ENCODE peak calls at places on chromosome 9, in seven cellular contexts. B, K, X, Q, H, W and U are unnamed samples.

GRCh38 chr9:115115924-115116323 is 2.0 kb downstream of the TNC start:
- DNase-seq in K (no peak), W (no peak), B (no peak), Q (no peak), X (no peak), H (no peak), U (no peak)

GRCh38 chr9:5671711-5672353 is 42.9 kb downstream of the RIC1 start:
- DNase-seq in Q (no peak), K (peak), X (no peak), W (no peak), B (no peak), H (no peak), U (no peak)

GRCh38 chr9:116165912-116166311 is 12.3 kb downstream of the PAPPA start:
- DNase-seq in Q (no peak), K (no peak), X (no peak), W (no peak), H (no peak), B (no peak), U (no peak)

GRCh38 chr9:3865373-3865772 is 339.6 kb upstream of the RFX3 start:
- DNase-seq in W (no peak), X (no peak), B (no peak), Q (no peak), H (no peak), K (no peak), U (peak)

GRCh38 chr9:16003785-16004184 is 450.9 kb downstream of the CCDC171 start:
- DNase-seq in B (no peak), K (no peak), Q (no peak), W (no peak), H (no peak), X (no peak), U (no peak)

GRCh38 chr9:29211681-29212589 is 1638.7 kb upstream of the C9orf72 start:
- DNase-seq in B (no peak), K (peak), Q (no peak), W (no peak), H (peak), X (no peak), U (peak)

GRCh38 chr9:34139477-34140146 is 13.1 kb upstream of the DCAF12 start:
- DNase-seq in W (no peak), K (no peak), H (peak), B (no peak), X (no peak), Q (no peak), U (peak)

GRCh38 chr9:91419222-91420191 is 4.1 kb downstream of the NFIL3 start:
- DNase-seq in B (no peak), W (no peak), X (no peak), K (no peak), H (peak), Q (no peak), U (peak)

GRCh38 chr9:60545346-60546315 is 368.6 kb upstream of the SPATA31A5 start:
- DNase-seq in X (no peak), H (no peak), K (no peak), W (no peak), B (peak), Q (no peak), U (no peak)

GRCh38 chr9:93059097-93059959 is 827 bp downstream of the SUSD3 start:
- DNase-seq in W (no peak), K (no peak), Q (no peak), H (peak), B (no peak), X (peak), U (no peak)

GRCh38 chr9:136220017-136220729 is 15.2 kb upstream of the LHX3 start:
- DNase-seq in Q (no peak), B (no peak), H (no peak), W (no peak), X (peak), K (no peak), U (peak)

GRCh38 chr9:123569343-123569694 is 213.3 kb downstream of the CRB2 start:
- DNase-seq in Q (no peak), K (no peak), W (no peak), X (no peak), B (no peak), H (no peak), U (no peak)

GRCh38 chr9:95783426-95783975 is 92.0 kb upstream of the ERCC6L2 start:
- DNase-seq in Q (no peak), H (no peak), B (no peak), X (no peak), K (no peak), W (no peak), U (no peak)

GRCh38 chr9:35553670-35554543 is 51.2 kb upstream of the TESK1 start:
- DNase-seq in Q (peak), W (peak), K (no peak), X (peak), H (peak), B (peak), U (peak)

GRCh38 chr9:134897584-134898170 is 17.1 kb downstream of the FCN2 start:
- DNase-seq in B (no peak), Q (no peak), W (no peak), X (no peak), K (no peak), H (no peak), U (peak)

GRCh38 chr9:93111371-93112115 is 15.5 kb downstream of the CARD19 start:
- DNase-seq in X (no peak), B (peak), K (no peak), W (no peak), H (no peak), Q (no peak), U (no peak)

GRCh38 chr9:35521708-35522107 is 31.8 kb downstream of the RUSC2 start:
- DNase-seq in K (no peak), X (no peak), Q (no peak), W (no peak), B (no peak), H (no peak), U (no peak)

GRCh38 chr9:94929373-94929764 is 202.9 kb downstream of the AOPEP start:
- DNase-seq in W (no peak), H (no peak), X (no peak), K (no peak), B (no peak), Q (no peak), U (peak)

GRCh38 chr9:94577036-94577435 is 16.6 kb downstream of the FBP2 start:
- DNase-seq in K (no peak), W (no peak), Q (no peak), X (no peak), H (no peak), B (no peak), U (no peak)